ENCODE peak calls at places on chromosomes 5 and 9, in four cellular contexts. G is NAMALWA, O is chondrocyte, Z is iPS-NIHi11. R is an unnamed sample.

GRCh38 chr5:160341309-160341874 is 29.0 kb upstream of the CCNJL start:
- DNase-seq in G (no peak), O (no peak), Z (no peak), R (no peak)

GRCh38 chr5:160473736-160474483 is 52.3 kb downstream of the PTTG1 start:
- DNase-seq in G (no peak), Z (no peak), O (no peak), R (no peak)

GRCh38 chr9:33719581-33720374 is 75.6 kb upstream of the PRSS3 start:
- DNase-seq in Z (peak; percentile 54), O (no peak), G (peak; percentile 59), R (peak; percentile 54)

GRCh38 chr5:94196959-94197358 is 421.4 kb downstream of the KIAA0825 start:
- DNase-seq in G (no peak), O (no peak), Z (no peak), R (no peak)

GRCh38 chr9:698276-698675 is 143.2 kb upstream of the DMRT1 start:
- DNase-seq in G (no peak), O (no peak), Z (no peak), R (no peak)

GRCh38 chr5:180199390-180199789 is 9.6 kb downstream of the RASGEF1C start:
- DNase-seq in O (no peak), Z (no peak), G (no peak), R (no peak)

GRCh38 chr5:93226202-93226735 is 354.8 kb downstream of the NR2F1-AS1 start:
- DNase-seq in Z (no peak), O (no peak), G (no peak), R (no peak)

GRCh38 chr9:132837501-132838268 is 40.4 kb downstream of the AK8 start:
- DNase-seq in G (no peak), O (peak; percentile 42), Z (no peak), R (no peak)

R was measured in left kidney.